ENCODE peak calls at places on chromosomes 12 and 14, in six cellular contexts. M, Z, Y, J, W and H are unnamed samples.

GRCh38 chr14:69117020-69117767 is 35.7 kb downstream of the DCAF5 start:
- DNase-seq in M (no peak), Z (no peak), Y (no peak), J (no peak), W (no peak), H (no peak)

GRCh38 chr14:33728010-33728498 is 222.8 kb downstream of the EGLN3 start:
- DNase-seq in M (no peak), Z (no peak), Y (no peak), J (no peak), W (no peak), H (no peak)

GRCh38 chr12:6383572-6384498 is at the start of gene LTBR:
- DNase-seq in M (no peak), Z (peak; percentile 78), Y (peak; percentile 61), J (peak; percentile 44), W (peak; percentile 59), H (peak; percentile 89)

GRCh38 chr12:83462419-83462818 is 775.7 kb downstream of the TMTC2 start:
- DNase-seq in M (no peak), Z (no peak), Y (peak; percentile 1), J (no peak), W (no peak), H (no peak)

GRCh38 chr12:102681309-102681708 is 200.9 kb upstream of the IGF1 start:
- DNase-seq in M (no peak), Z (no peak), Y (no peak), J (no peak), W (no peak), H (no peak)

GRCh38 chr12:587551-588322 is 75.5 kb downstream of the NINJ2 start:
- DNase-seq in M (no peak), Z (no peak), Y (no peak), J (no peak), W (no peak), H (no peak)

GRCh38 chr12:28209782-28210181 is 19.5 kb downstream of the CCDC91 start:
- DNase-seq in M (no peak), Z (no peak), Y (no peak), J (peak; percentile 1), W (no peak), H (peak; percentile 48)

GRCh38 chr12:31106101-31106803 is 32.6 kb downstream of the DDX11 start:
- DNase-seq in M (no peak), Z (no peak), Y (peak; percentile 37), J (no peak), W (no peak), H (no peak)

GRCh38 chr14:35161231-35161630 is 38.9 kb downstream of the PRORP start:
- DNase-seq in M (no peak), Z (no peak), Y (no peak), J (no peak), W (no peak), H (no peak)

GRCh38 chr14:37864861-37865718 is 269.7 kb downstream of the TTC6 start:
- DNase-seq in M (no peak), Z (no peak), Y (no peak), J (no peak), W (no peak), H (peak; percentile 78)

GRCh38 chr14:104423715-104424405 is 155.7 kb upstream of the C14orf180 start:
- DNase-seq in M (no peak), Z (no peak), Y (no peak), J (no peak), W (no peak), H (no peak)